ENCODE peak calls at places on chromosome 11, in ten cellular contexts. R is stimulated activated CD8-positive, alpha-beta memory T cell treated with anti-CD3 and anti-CD28 coated beads, Interleukin-12 subunit alpha, Interleukin-12 subunit beta, amount 100 ng/mL, for 1 hour; F is activated CD8-positive, alpha-beta memory T cell treated with anti-CD3 and anti-CD28 coated beads for 24 hours; T is mesothelial cell of epicardium; I is T1000; A is Daoy; C is GM06990; J is left colon; E is brain microvascular endothelial cell; X is breast epithelium. V is an unnamed sample.

GRCh38 chr11:12687216-12687623 is 13.0 kb downstream of the TEAD1 start:
- DNase-seq in R (no peak), F (no peak), T (no peak), I (no peak), A (no peak), C (no peak), J (no peak), E (no peak), X (no peak), V (no peak)

GRCh38 chr11:118619444-118620205 is 12.2 kb downstream of the PHLDB1 start:
- DNase-seq in R (no peak), F (no peak), T (no peak), I (no peak), A (peak), C (no peak), J (peak), E (peak), X (no peak), V (peak)

GRCh38 chr11:119347242-119347641 is 737 bp upstream of the MFRP start:
- DNase-seq in R (no peak), F (no peak), T (no peak), I (no peak), A (no peak), C (no peak), J (no peak), E (no peak), X (no peak), V (no peak)

GRCh38 chr11:101863361-101863760 is 51.4 kb upstream of the CEP126 start:
- DNase-seq in R (no peak), F (no peak), T (no peak), I (no peak), A (peak), C (no peak), J (no peak), E (peak), X (no peak), V (peak)

GRCh38 chr11:94525933-94526332 is 13.7 kb downstream of the C11orf97 start:
- DNase-seq in R (no peak), F (no peak), T (peak), I (no peak), A (peak), C (no peak), J (peak), E (peak), X (peak), V (peak)

GRCh38 chr11:9615031-9615451 is 41.6 kb downstream of the WEE1 start:
- DNase-seq in R (no peak), F (no peak), T (no peak), I (no peak), A (peak), C (peak), J (no peak), E (no peak), X (no peak), V (no peak)

GRCh38 chr11:120964857-120965256 is 59.0 kb upstream of the TBCEL start:
- DNase-seq in R (no peak), F (no peak), T (no peak), I (no peak), A (no peak), C (no peak), J (no peak), E (peak), X (no peak), V (no peak)

GRCh38 chr11:23789938-23790371 is 706.9 kb upstream of the LUZP2 start:
- DNase-seq in R (no peak), F (no peak), T (no peak), I (peak), A (no peak), C (no peak), J (peak), E (peak), X (no peak), V (no peak)

GRCh38 chr11:115226556-115226955 is 277.7 kb downstream of the CADM1 start:
- DNase-seq in R (no peak), F (no peak), T (no peak), I (peak), A (peak), C (no peak), J (no peak), E (peak), X (no peak), V (no peak)

GRCh38 chr11:33891714-33892327 is at the start of gene LMO2:
- DNase-seq in R (no peak), F (no peak), T (no peak), I (no peak), A (no peak), C (peak), J (no peak), E (no peak), X (no peak), V (no peak)

GRCh38 chr11:112884012-112884767 is 77.0 kb upstream of the NCAM1 start:
- DNase-seq in R (no peak), F (no peak), T (no peak), I (no peak), A (peak), C (no peak), J (no peak), E (no peak), X (no peak), V (no peak)

GRCh38 chr11:120715239-120715638 is 203.7 kb downstream of the GRIK4 start:
- DNase-seq in R (no peak), F (no peak), T (no peak), I (no peak), A (peak), C (no peak), J (no peak), E (no peak), X (no peak), V (no peak)

GRCh38 chr11:66480116-66480938 is at the start of gene DPP3:
- DNase-seq in R (peak), F (peak), T (peak), I (peak), A (peak), C (peak), J (peak), E (peak), X (peak), V (peak)

GRCh38 chr11:35009941-35010337 is 93.5 kb downstream of the PDHX start:
- DNase-seq in R (no peak), F (no peak), T (no peak), I (no peak), A (no peak), C (no peak), J (peak), E (no peak), X (no peak), V (no peak)

GRCh38 chr11:86919557-86920210 is 35.5 kb downstream of the FZD4 start:
- DNase-seq in R (no peak), F (no peak), T (no peak), I (no peak), A (peak), C (no peak), J (no peak), E (peak), X (no peak), V (peak)

GRCh38 chr11:125593113-125593761 is 585 bp downstream of the STT3A start:
- DNase-seq in R (no peak), F (no peak), T (no peak), I (no peak), A (peak), C (no peak), J (no peak), E (peak), X (no peak), V (peak)

GRCh38 chr11:114307524-114308203 is 11.5 kb downstream of the NNMT start:
- DNase-seq in R (no peak), F (no peak), T (no peak), I (no peak), A (peak), C (no peak), J (no peak), E (peak), X (peak), V (no peak)

GRCh38 chr11:13169709-13170108 is 107.9 kb upstream of the BMAL1 start:
- DNase-seq in R (no peak), F (no peak), T (no peak), I (no peak), A (peak), C (no peak), J (no peak), E (peak), X (no peak), V (peak)

GRCh38 chr11:101049123-101049522 is 80.5 kb downstream of the PGR start:
- DNase-seq in R (no peak), F (no peak), T (no peak), I (peak), A (peak), C (no peak), J (no peak), E (no peak), X (no peak), V (peak)

GRCh38 chr11:9263840-9264380 is 1.2 kb downstream of the DENND5A start:
- DNase-seq in R (no peak), F (peak), T (no peak), I (no peak), A (peak), C (peak), J (no peak), E (no peak), X (no peak), V (no peak)

GRCh38 chr11:15816270-15816871 is 540.0 kb downstream of the SOX6 start:
- DNase-seq in R (no peak), F (no peak), T (no peak), I (peak), A (peak), C (no peak), J (peak), E (peak), X (no peak), V (peak)

GRCh38 chr11:105265859-105266258 is 126.3 kb upstream of the CARD18 start:
- DNase-seq in R (no peak), F (no peak), T (no peak), I (no peak), A (peak), C (no peak), J (no peak), E (peak), X (no peak), V (no peak)

GRCh38 chr11:118912742-118913410 is 12.8 kb downstream of the BCL9L start:
- DNase-seq in R (no peak), F (peak), T (no peak), I (no peak), A (peak), C (peak), J (peak), E (no peak), X (no peak), V (peak)

GRCh38 chr11:130771708-130772107 is 144.6 kb downstream of the SNX19 start:
- DNase-seq in R (no peak), F (no peak), T (no peak), I (no peak), A (no peak), C (no peak), J (no peak), E (no peak), X (no peak), V (no peak)

GRCh38 chr11:121482231-121483129 is 29.7 kb upstream of the SORL1-AS1 start:
- DNase-seq in R (peak), F (peak), T (no peak), I (no peak), A (peak), C (peak), J (no peak), E (no peak), X (no peak), V (no peak)

GRCh38 chr11:67465190-67465522 is 3.9 kb downstream of the TMEM134 start:
- DNase-seq in R (no peak), F (peak), T (no peak), I (no peak), A (no peak), C (no peak), J (no peak), E (no peak), X (no peak), V (peak)

GRCh38 chr11:134714021-134714656 is 302.1 kb upstream of the B3GAT1 start:
- DNase-seq in R (no peak), F (no peak), T (no peak), I (no peak), A (no peak), C (no peak), J (no peak), E (no peak), X (no peak), V (no peak)

GRCh38 chr11:114195981-114196731 is 100.0 kb upstream of the NNMT start:
- DNase-seq in R (no peak), F (no peak), T (no peak), I (no peak), A (no peak), C (no peak), J (no peak), E (no peak), X (no peak), V (no peak)

V was measured in PC-9.